ENCODE peak calls at places on chromosome 9, in four cellular contexts. V, O, L and F are unnamed samples.
A peak's percentile ranks its signal among the peaks of the same experiment; 100 is the strongest.

GRCh38 chr9:120909904-120910303 is 16.7 kb downstream of the TRAF1 start:
- DNase-seq in O (no peak), V (peak; percentile 60), L (no peak), F (no peak)

GRCh38 chr9:130872058-130872453 is 24.6 kb downstream of the QRFP start:
- DNase-seq in V (no peak), O (no peak), L (no peak), F (no peak)

GRCh38 chr9:87515588-87516221 is 18.0 kb downstream of the DAPK1 start:
- DNase-seq in L (no peak), V (no peak), O (no peak), F (peak; percentile 20)

GRCh38 chr9:90307177-90307833 is 335.3 kb downstream of the DIRAS2 start:
- DNase-seq in V (no peak), L (no peak), O (no peak), F (peak; percentile 14)

GRCh38 chr9:134616341-134616740 is 25.3 kb upstream of the COL5A1 start:
- DNase-seq in O (no peak), V (no peak), L (no peak), F (no peak)

GRCh38 chr9:134725605-134725940 is 84.0 kb downstream of the COL5A1 start:
- DNase-seq in O (no peak), L (no peak), V (no peak), F (peak; percentile 15)

GRCh38 chr9:105539452-105539851 is 18.5 kb upstream of the FKTN start:
- DNase-seq in O (no peak), L (no peak), V (no peak), F (no peak)

GRCh38 chr9:13863112-13863511 is 450.8 kb downstream of the NFIB start:
- DNase-seq in V (no peak), L (peak; percentile 58), O (peak; percentile 80), F (peak; percentile 14)

GRCh38 chr9:12889402-12890106 is 114.7 kb downstream of the LURAP1L start:
- DNase-seq in O (no peak), V (peak; percentile 21), L (no peak), F (peak; percentile 5)

GRCh38 chr9:91026266-91026665 is 224.6 kb downstream of the SYK start:
- DNase-seq in O (no peak), V (no peak), L (no peak), F (no peak)

GRCh38 chr9:107394264-107394663 is 95.3 kb downstream of the KLF4 start:
- DNase-seq in V (no peak), L (peak; percentile 65), O (peak; percentile 33), F (peak; percentile 22)

GRCh38 chr9:114059047-114059803 is 18.9 kb downstream of the AMBP start:
- DNase-seq in O (peak; percentile 17), L (no peak), V (no peak), F (peak; percentile 24)

GRCh38 chr9:130940023-130940549 is 1.0 kb upstream of the FIBCD1 start:
- DNase-seq in V (no peak), O (no peak), L (no peak), F (no peak)

GRCh38 chr9:17065062-17065461 is 69.8 kb upstream of the CNTLN start:
- DNase-seq in L (no peak), V (no peak), O (peak; percentile 48), F (peak; percentile 23)

GRCh38 chr9:86788456-86788855 is 158.8 kb downstream of the GAS1 start:
- DNase-seq in V (peak; percentile 14), O (no peak), L (no peak), F (peak; percentile 90)

GRCh38 chr9:133521122-133522072 is 3.4 kb downstream of the MYMK start:
- DNase-seq in L (no peak), V (no peak), O (no peak), F (no peak)

GRCh38 chr9:5493597-5494511 is 16.5 kb upstream of the PDCD1LG2 start:
- DNase-seq in O (peak; percentile 81), L (no peak), V (peak; percentile 89), F (peak; percentile 82)

GRCh38 chr9:10341057-10341456 is 271.7 kb downstream of the PTPRD start:
- DNase-seq in V (no peak), O (no peak), L (no peak), F (no peak)

GRCh38 chr9:124688238-124688904 is 82.7 kb downstream of the NR6A1 start:
- DNase-seq in L (no peak), V (no peak), O (no peak), F (no peak)

GRCh38 chr9:89442501-89442978 is 55.4 kb downstream of the SEMA4D start:
- DNase-seq in L (no peak), V (no peak), O (no peak), F (no peak)

GRCh38 chr9:137389428-137389746 is 33.6 kb downstream of the EXD3 start:
- DNase-seq in O (no peak), L (no peak), V (no peak), F (no peak)

GRCh38 chr9:137388589-137389427 is 34.2 kb downstream of the EXD3 start:
- DNase-seq in L (no peak), V (no peak), O (no peak), F (no peak)

GRCh38 chr9:137387891-137388560 is 34.9 kb downstream of the EXD3 start:
- DNase-seq in V (no peak), O (no peak), L (no peak), F (no peak)

GRCh38 chr9:137385061-137385655 is 37.8 kb downstream of the EXD3 start:
- DNase-seq in L (no peak), O (no peak), V (no peak), F (no peak)

GRCh38 chr9:137387034-137387890 is 35.7 kb downstream of the EXD3 start:
- DNase-seq in L (no peak), O (peak; percentile 15), V (no peak), F (peak; percentile 42)
- H3K4me3 ChIP-seq in L (no peak overlapping the region), O (no peak overlapping the region), V (no peak overlapping the region), F (no peak overlapping the region)

GRCh38 chr9:37746448-37747270 is 6.9 kb upstream of the TRMT10B start:
- DNase-seq in V (no peak), L (no peak), O (no peak), F (no peak)
- TF ChIP-seq CTCF in V (no peak), L (no peak), O (no peak), F (no peak)

GRCh38 chr9:21964925-21965385 is 29.2 kb downstream of the CDKN2A start:
- DNase-seq in L (no peak), V (peak; percentile 54), O (peak; percentile 83), F (peak; percentile 88)
- H3K4me3 ChIP-seq in L (no peak overlapping the region), V (no peak overlapping the region), O (peak overlapping the region; percentile 45), F (peak overlapping the region; percentile 61)

DNA sequence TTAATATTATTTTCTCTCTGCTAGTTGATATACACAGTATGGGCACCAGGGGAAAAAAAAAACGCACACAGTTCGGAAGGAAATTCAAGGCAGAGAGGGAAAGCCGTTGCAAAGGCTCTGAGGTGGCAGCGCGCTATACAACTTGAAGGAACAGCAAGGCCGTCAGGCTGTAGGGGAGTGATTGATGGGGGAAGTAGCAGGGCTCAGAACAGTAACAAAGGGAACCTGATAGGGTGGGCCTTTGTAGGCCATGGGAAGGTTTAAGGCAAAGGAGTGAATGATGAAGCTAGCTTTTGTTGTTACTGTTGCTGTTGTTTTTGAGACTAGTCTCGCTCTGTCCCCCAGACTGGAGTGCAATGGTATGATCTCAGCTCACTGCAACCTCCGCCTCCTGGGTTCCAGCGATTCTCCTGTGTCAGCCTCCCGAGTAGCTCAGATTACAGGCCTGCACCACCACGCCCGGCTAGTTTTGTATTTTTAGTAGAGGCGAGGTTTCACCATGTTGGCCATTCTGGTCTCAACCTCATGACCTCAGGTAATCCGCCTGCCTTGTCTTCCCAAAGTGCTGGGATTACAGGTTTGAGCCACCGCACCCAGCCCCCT is 27.0 kb downstream of the AQP7 start:
- DNase-seq in L (no peak), V (no peak), O (no peak), F (no peak)
- TF ChIP-seq CTCF in L (no peak), V (no peak), O (no peak), F (no peak)

DNA sequence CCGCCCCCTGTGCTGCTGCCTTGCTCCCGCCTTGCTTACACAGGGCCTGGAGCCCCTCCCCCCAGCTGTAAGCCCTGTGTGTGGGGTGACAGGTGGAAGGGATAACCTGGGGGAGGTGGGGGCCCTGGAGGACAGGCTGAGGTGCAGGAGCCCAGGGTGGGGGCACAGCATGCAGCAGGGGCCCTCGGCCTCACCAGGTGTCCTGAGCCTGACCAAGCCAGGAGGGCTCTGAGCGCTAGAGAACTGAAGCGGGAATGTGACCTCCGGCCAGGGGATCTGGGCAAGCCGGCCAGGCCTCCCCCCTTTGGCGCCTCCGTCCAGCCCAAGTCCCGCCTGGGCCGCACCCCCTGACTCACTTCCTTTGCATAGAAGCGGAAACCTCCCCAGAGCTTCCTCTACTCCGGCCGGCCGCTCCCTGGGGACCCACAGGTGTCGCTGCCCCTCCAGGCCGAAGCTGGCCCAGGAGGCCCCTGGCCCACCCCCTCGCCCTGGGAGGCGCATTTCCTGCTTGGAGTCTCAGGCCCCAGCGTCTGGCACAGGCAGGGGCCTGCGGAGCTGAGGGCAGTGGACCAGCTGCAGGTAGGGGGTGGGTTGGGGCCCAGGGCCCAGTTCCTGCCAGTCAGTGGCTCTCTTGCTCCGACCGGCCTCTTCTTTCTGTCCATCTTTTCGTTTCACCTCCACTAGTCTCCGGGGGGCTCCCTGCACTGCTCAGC is at the start of gene TOR4A:
- DNase-seq in O (peak; percentile 94), L (peak; percentile 83), V (no peak), F (peak; percentile 78)
- H3K4me3 ChIP-seq in O (peak within 1 kb of the TSS; percentile 72), L (peak within 1 kb of the TSS; percentile 42), V (no peak within 1 kb of the TSS), F (peak within 1 kb of the TSS; percentile 67)

GRCh38 chr9:70119786-70120185 is 76.1 kb downstream of the MAMDC2 start:
- DNase-seq in V (no peak), O (no peak), L (no peak), F (no peak)

GRCh38 chr9:70123695-70124094 is 80.0 kb downstream of the MAMDC2 start:
- DNase-seq in L (no peak), V (no peak), O (no peak), F (no peak)

GRCh38 chr9:70121818-70122436 is 78.3 kb downstream of the MAMDC2 start:
- DNase-seq in L (no peak), O (no peak), V (peak; percentile 60), F (peak; percentile 23)

GRCh38 chr9:70117835-70118319 is 74.2 kb downstream of the MAMDC2 start:
- DNase-seq in V (peak; percentile 42), L (no peak), O (peak; percentile 74), F (peak; percentile 78)

GRCh38 chr9:70120834-70121510 is 77.3 kb downstream of the MAMDC2 start:
- DNase-seq in V (peak; percentile 98), O (peak; percentile 90), L (peak; percentile 56), F (peak; percentile 97)
- TF ChIP-seq CTCF in V (peak; percentile 46), O (peak; percentile 46), L (no peak), F (peak; percentile 57)

GRCh38 chr9:136656339-136656738 is 6.4 kb upstream of the EGFL7 start:
- DNase-seq in V (no peak), L (no peak), O (no peak), F (no peak)
- H3K4me3 ChIP-seq in V (no peak overlapping the region), L (no peak overlapping the region), O (no peak overlapping the region), F (no peak overlapping the region)

DNA sequence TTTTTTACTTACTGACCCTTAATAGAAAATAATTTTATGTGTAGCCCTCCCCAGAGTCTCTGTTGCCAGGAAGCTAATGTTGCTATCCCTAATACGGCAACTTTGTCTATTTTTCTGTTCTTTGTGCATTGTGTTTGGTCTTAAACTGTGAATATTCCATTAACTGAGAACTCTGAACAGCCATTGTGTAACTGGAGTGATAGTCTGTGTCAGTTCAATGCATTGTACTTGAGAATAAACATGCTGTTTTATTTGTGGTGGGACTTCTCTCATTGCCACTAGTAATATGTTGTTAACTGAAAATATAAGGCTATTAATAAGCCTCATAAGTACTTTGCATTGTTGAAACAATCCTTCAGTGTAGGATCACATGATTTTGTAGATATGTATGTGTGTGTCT is 278.3 kb upstream of the DMRT1 start:
- DNase-seq in O (no peak), L (no peak), V (no peak), F (no peak)
- TF ChIP-seq CTCF in O (no peak), L (no peak), V (no peak), F (no peak)